ENCODE peak calls at places on chromosomes 6 and 20, in five cellular contexts. One of them, this sample, is unnamed.

GRCh38 chr6:133130863-133131262 is 110.3 kb upstream of the EYA4 start:
- DNase-seq in colonic mucosa: no peak
- DNase-seq in epithelial cell of esophagus: peak
- DNase-seq in effector memory CD4-positive, alpha-beta T cell: no peak
- DNase-seq in HL-60: no peak
- DNase-seq in this sample: no peak

GRCh38 chr6:87274660-87275273 is 47.6 kb upstream of the SMIM8 start:
- DNase-seq in colonic mucosa: no peak
- DNase-seq in epithelial cell of esophagus: peak
- DNase-seq in effector memory CD4-positive, alpha-beta T cell: no peak
- DNase-seq in HL-60: no peak
- DNase-seq in this sample: no peak

GRCh38 chr20:58075565-58075964 is 152.9 kb downstream of the ANKRD60 start:
- DNase-seq in colonic mucosa: peak
- DNase-seq in epithelial cell of esophagus: no peak
- DNase-seq in effector memory CD4-positive, alpha-beta T cell: no peak
- DNase-seq in HL-60: no peak
- DNase-seq in this sample: no peak

GRCh38 chr6:3427740-3428085 is 29.1 kb downstream of the SLC22A23 start:
- DNase-seq in colonic mucosa: peak
- DNase-seq in epithelial cell of esophagus: peak
- DNase-seq in effector memory CD4-positive, alpha-beta T cell: no peak
- DNase-seq in HL-60: no peak
- DNase-seq in this sample: no peak

GRCh38 chr20:46099491-46100287 is 9.9 kb upstream of the NCOA5 start:
- DNase-seq in colonic mucosa: no peak
- DNase-seq in epithelial cell of esophagus: no peak
- DNase-seq in effector memory CD4-positive, alpha-beta T cell: no peak
- DNase-seq in HL-60: no peak
- DNase-seq in this sample: peak

GRCh38 chr20:761418-762381 is 6.6 kb downstream of the SLC52A3 start:
- DNase-seq in colonic mucosa: no peak
- DNase-seq in epithelial cell of esophagus: no peak
- DNase-seq in effector memory CD4-positive, alpha-beta T cell: no peak
- DNase-seq in HL-60: no peak
- DNase-seq in this sample: no peak

GRCh38 chr6:122717350-122717749 is 62.2 kb upstream of the FABP7 start:
- DNase-seq in colonic mucosa: no peak
- DNase-seq in epithelial cell of esophagus: peak
- DNase-seq in effector memory CD4-positive, alpha-beta T cell: no peak
- DNase-seq in HL-60: peak
- DNase-seq in this sample: no peak

GRCh38 chr6:125780540-125781306 is 10.0 kb upstream of the NCOA7 start:
- DNase-seq in colonic mucosa: peak
- DNase-seq in epithelial cell of esophagus: peak
- DNase-seq in effector memory CD4-positive, alpha-beta T cell: peak
- DNase-seq in HL-60: peak
- DNase-seq in this sample: peak

GRCh38 chr20:49091762-49092161 is 45.6 kb downstream of the CSE1L start:
- DNase-seq in colonic mucosa: no peak
- DNase-seq in epithelial cell of esophagus: no peak
- DNase-seq in effector memory CD4-positive, alpha-beta T cell: no peak
- DNase-seq in HL-60: no peak
- DNase-seq in this sample: no peak

GRCh38 chr6:109790131-109790530 is 99.0 kb downstream of the FIG4 start:
- DNase-seq in colonic mucosa: no peak
- DNase-seq in epithelial cell of esophagus: no peak
- DNase-seq in effector memory CD4-positive, alpha-beta T cell: no peak
- DNase-seq in HL-60: no peak
- DNase-seq in this sample: no peak

GRCh38 chr6:40881501-40881900 is 157.5 kb downstream of the UNC5CL start:
- DNase-seq in colonic mucosa: no peak
- DNase-seq in epithelial cell of esophagus: no peak
- DNase-seq in effector memory CD4-positive, alpha-beta T cell: no peak
- DNase-seq in HL-60: no peak
- DNase-seq in this sample: no peak

GRCh38 chr6:73134588-73134987 is 90.7 kb downstream of the KHDC1L start:
- DNase-seq in colonic mucosa: peak
- DNase-seq in epithelial cell of esophagus: peak
- DNase-seq in effector memory CD4-positive, alpha-beta T cell: no peak
- DNase-seq in HL-60: peak
- DNase-seq in this sample: peak

GRCh38 chr20:20366896-20367680 is 816 bp upstream of the INSM1 start:
- DNase-seq in colonic mucosa: no peak
- DNase-seq in epithelial cell of esophagus: no peak
- DNase-seq in effector memory CD4-positive, alpha-beta T cell: no peak
- DNase-seq in HL-60: no peak
- DNase-seq in this sample: peak
- H3K4me3 ChIP-seq in colonic mucosa: no peak
- H3K4me3 ChIP-seq in epithelial cell of esophagus: no peak
- H3K4me3 ChIP-seq in effector memory CD4-positive, alpha-beta T cell: no peak
- H3K4me3 ChIP-seq in HL-60: peak
- H3K4me3 ChIP-seq in this sample: peak

GRCh38 chr6:43774776-43775583 is 5.0 kb downstream of the VEGFA start:
- DNase-seq in colonic mucosa: peak
- DNase-seq in epithelial cell of esophagus: peak
- DNase-seq in effector memory CD4-positive, alpha-beta T cell: peak
- DNase-seq in HL-60: peak
- DNase-seq in this sample: peak
- H3K4me3 ChIP-seq in colonic mucosa: peak
- H3K4me3 ChIP-seq in epithelial cell of esophagus: peak
- H3K4me3 ChIP-seq in effector memory CD4-positive, alpha-beta T cell: no peak
- H3K4me3 ChIP-seq in HL-60: no peak
- H3K4me3 ChIP-seq in this sample: no peak

GRCh38 chr20:50512323-50512722 is 2.1 kb downstream of the PTPN1 start:
- DNase-seq in colonic mucosa: no peak
- DNase-seq in epithelial cell of esophagus: no peak
- DNase-seq in effector memory CD4-positive, alpha-beta T cell: no peak
- DNase-seq in HL-60: no peak
- DNase-seq in this sample: no peak
- H3K4me3 ChIP-seq in colonic mucosa: peak
- H3K4me3 ChIP-seq in epithelial cell of esophagus: peak
- H3K4me3 ChIP-seq in effector memory CD4-positive, alpha-beta T cell: peak
- H3K4me3 ChIP-seq in HL-60: no peak
- H3K4me3 ChIP-seq in this sample: no peak

GRCh38 chr6:63305278-63305677 is 14.5 kb downstream of the LGSN start:
- DNase-seq in colonic mucosa: peak
- DNase-seq in epithelial cell of esophagus: peak
- DNase-seq in effector memory CD4-positive, alpha-beta T cell: no peak
- DNase-seq in HL-60: no peak
- DNase-seq in this sample: no peak

GRCh38 chr6:63306446-63306845 is 13.3 kb downstream of the LGSN start:
- DNase-seq in colonic mucosa: peak
- DNase-seq in epithelial cell of esophagus: no peak
- DNase-seq in effector memory CD4-positive, alpha-beta T cell: no peak
- DNase-seq in HL-60: no peak
- DNase-seq in this sample: no peak

DNA sequence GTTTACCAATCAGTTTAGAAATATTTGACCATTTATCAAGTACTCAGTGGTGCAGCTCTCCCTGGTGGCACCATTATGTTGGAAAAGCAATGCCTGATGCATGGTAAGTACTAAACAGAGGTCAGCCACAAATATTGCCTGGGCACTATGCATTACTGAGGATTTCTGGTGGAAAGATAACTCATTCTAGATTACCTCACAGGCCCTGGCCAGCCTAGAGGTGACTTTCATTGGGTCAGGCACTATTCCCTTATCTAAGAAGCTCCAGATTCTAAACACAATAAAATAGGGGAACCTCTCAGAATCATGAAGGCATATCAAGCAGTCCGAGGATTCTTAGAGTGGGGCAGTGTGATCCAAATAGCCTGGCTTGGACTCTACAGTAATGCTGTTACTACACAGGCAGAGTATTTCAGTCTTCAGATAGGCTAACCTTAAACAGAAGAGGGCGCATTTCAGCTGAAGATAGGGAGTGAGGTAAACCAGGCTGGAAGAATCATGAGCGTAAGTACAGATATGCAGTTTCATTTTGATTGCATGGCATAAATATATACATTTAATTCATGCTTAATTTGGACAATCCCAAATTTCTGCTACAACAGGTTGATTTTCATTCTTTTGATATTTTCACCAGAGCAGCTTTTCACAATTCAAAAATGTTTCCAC is 12.1 kb downstream of the LGSN start:
- DNase-seq in colonic mucosa: peak
- DNase-seq in epithelial cell of esophagus: peak
- DNase-seq in effector memory CD4-positive, alpha-beta T cell: no peak
- DNase-seq in HL-60: peak
- DNase-seq in this sample: peak
- H3K4me3 ChIP-seq in colonic mucosa: no peak
- H3K4me3 ChIP-seq in epithelial cell of esophagus: no peak
- H3K4me3 ChIP-seq in effector memory CD4-positive, alpha-beta T cell: no peak
- H3K4me3 ChIP-seq in HL-60: no peak
- H3K4me3 ChIP-seq in this sample: no peak

DNA sequence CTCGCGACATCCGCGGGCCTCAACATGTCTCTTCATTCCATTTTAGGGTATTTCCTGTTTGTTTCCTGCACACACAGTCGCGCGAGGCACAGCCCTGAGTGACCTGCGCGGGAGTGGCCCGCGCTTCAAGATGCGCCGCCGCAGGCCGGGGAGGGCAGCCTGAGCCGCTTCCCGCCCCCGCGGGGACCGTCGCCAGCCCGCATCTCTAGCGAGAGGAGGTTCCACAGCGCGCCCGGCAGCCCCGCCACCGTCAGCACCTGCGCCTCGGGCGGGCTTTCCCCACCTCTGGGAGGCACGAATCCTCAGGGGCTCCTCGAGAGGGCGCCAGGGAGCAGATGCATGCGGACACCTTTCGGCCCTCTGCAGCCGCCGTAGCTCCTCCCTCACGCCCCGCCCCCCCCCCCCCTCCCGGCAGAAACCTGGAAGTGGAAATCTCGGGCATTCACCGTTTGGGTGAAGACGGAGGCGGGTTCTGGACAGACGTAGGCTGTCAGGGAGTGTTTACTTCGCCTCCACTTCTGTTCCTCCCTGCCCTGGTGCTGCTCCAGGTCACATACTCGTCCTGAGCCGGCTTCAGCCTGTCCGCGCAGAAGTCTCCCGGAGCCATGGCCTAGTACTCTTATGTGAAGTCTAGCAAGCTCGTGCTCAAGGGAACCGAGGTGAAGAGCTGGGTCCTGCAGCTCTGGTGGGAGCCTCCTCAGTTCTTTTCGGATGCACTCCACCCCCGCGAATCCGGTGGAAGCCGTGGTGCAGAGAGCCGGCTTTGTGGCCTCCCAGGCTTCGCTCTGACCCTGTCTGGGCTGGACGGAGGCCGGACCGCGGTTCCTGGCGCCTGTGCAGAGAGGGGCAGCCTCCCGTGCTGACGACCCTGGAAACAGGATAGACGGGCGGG is 880.5 kb upstream of the DEFB115 start:
- DNase-seq in colonic mucosa: peak
- DNase-seq in epithelial cell of esophagus: peak
- DNase-seq in effector memory CD4-positive, alpha-beta T cell: peak
- DNase-seq in HL-60: no peak
- DNase-seq in this sample: peak
- H3K4me3 ChIP-seq in colonic mucosa: peak
- H3K4me3 ChIP-seq in epithelial cell of esophagus: peak
- H3K4me3 ChIP-seq in effector memory CD4-positive, alpha-beta T cell: peak
- H3K4me3 ChIP-seq in HL-60: no peak
- H3K4me3 ChIP-seq in this sample: peak